ENCODE peak calls at places on chromosomes 3 and 15, in five cellular contexts. I is mucosa of descending colon, O is cardiac muscle cell, U is ascending aorta, W is GM23338. P is an unnamed sample. For H3K4me1, the result is how much of the 10 kb centered on the place peaks cover.

GRCh38 chr15:70356062-70356860 is 258.5 kb upstream of the TLE3 start:
- DNase-seq in I (no peak), O (no peak), U (no peak), W (no peak), P (no peak)

GRCh38 chr15:92653836-92654524 is 1.6 kb downstream of the FAM174B start:
- DNase-seq in I (peak), O (peak), U (no peak), W (no peak), P (no peak)

GRCh38 chr3:48747703-48748102 is 30.7 kb upstream of the IP6K2 start:
- DNase-seq in I (no peak), O (no peak), U (no peak), W (no peak), P (no peak)

GRCh38 chr3:132445812-132446211 is 28.5 kb downstream of the DNAJC13 start:
- DNase-seq in I (no peak), O (no peak), U (no peak), W (peak), P (no peak)

GRCh38 chr3:121595765-121596406 is 2.7 kb downstream of the FBXO40 start:
- DNase-seq in I (no peak), O (no peak), U (no peak), W (no peak), P (no peak)

GRCh38 chr3:176867681-176868663 is 329.3 kb downstream of the TBL1XR1 start:
- DNase-seq in I (peak), O (no peak), U (no peak), W (no peak), P (no peak)

GRCh38 chr15:84921121-84921520 is 36.7 kb downstream of the SLC28A1 start:
- DNase-seq in I (no peak), O (no peak), U (no peak), W (no peak), P (no peak)

GRCh38 chr3:167057586-167057985 is 322.5 kb downstream of the ZBBX start:
- DNase-seq in I (no peak), O (no peak), U (no peak), W (no peak), P (no peak)

GRCh38 chr15:77528968-77529319 is 103.8 kb downstream of the LINGO1 start:
- DNase-seq in I (no peak), O (peak), U (no peak), W (no peak), P (no peak)

DNA sequence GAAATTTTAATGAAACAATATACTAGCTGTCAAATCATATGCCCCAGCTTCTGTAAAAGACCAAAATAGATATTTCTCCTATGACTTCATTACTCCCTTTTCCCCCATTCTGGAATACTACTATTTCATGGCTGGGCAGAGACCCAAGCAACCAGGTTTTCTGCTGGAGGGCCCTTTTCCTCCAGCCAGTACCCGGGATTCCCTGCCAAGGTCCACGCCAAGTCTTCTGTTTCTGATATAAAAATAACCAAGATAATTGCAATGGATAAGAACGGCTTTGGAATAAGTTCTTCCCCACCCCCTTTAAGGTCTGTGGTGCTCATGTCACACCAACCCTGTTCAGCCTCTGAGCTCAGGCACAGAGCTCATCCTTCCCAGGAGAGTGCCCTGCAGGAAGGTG is 17.2 kb upstream of the NMNAT3 start:
- DNase-seq in I (no peak), O (no peak), U (no peak), W (no peak), P (no peak)
- H3K4me1 ChIP-seq in I (under half), O (under half), U (under half), W (under half), P (under half)

GRCh38 chr15:89112341-89112971 is 24.2 kb downstream of the ABHD2 start:
- DNase-seq in I (peak), O (no peak), U (no peak), W (no peak), P (no peak)

GRCh38 chr15:89113263-89113662 is 25.0 kb downstream of the ABHD2 start:
- DNase-seq in I (no peak), O (no peak), U (no peak), W (no peak), P (no peak)

GRCh38 chr15:89115547-89115946 is 27.3 kb downstream of the ABHD2 start:
- DNase-seq in I (peak), O (no peak), U (no peak), W (peak), P (no peak)

GRCh38 chr15:89116404-89116803 is 28.1 kb downstream of the ABHD2 start:
- DNase-seq in I (no peak), O (peak), U (no peak), W (no peak), P (no peak)

GRCh38 chr15:89114974-89115373 is 26.7 kb downstream of the ABHD2 start:
- DNase-seq in I (peak), O (peak), U (no peak), W (peak), P (no peak)
- H3K4me1 ChIP-seq in I (half or more), O (half or more), U (under half), W (under half), P (under half)

GRCh38 chr3:129277829-129278271 is 820 bp upstream of the HMCES start:
- DNase-seq in I (peak), O (peak), U (no peak), W (peak), P (no peak)
- H3K4me1 ChIP-seq in I (under half), O (under half), U (under half), W (under half), P (under half)

DNA sequence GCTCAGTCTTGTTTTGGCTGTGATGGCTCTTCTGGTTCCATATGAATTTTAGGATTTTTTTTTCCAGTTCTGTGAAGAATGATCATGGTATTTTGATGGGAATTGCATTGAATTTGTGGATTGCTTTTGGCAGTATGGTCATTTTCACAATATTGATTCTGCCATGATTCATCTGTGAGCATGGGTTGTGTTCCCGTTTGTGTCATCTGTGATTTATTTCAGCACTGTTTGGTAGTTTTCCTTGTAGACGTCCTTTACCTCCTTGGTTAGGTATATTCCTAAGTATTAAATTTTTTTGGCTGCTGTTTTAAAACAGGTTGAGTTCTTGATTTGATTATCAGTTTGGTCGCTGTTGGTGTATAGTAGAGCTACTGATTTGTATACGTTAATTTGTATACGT is 18.5 kb downstream of the TCF12 start:
- DNase-seq in I (no peak), O (no peak), U (no peak), W (no peak), P (no peak)
- H3K4me1 ChIP-seq in I (under half), O (under half), U (under half), W (under half), P (under half)

GRCh38 chr3:16670191-16670590 is 65.0 kb upstream of the DAZL start:
- DNase-seq in I (no peak), O (no peak), U (no peak), W (peak), P (no peak)

GRCh38 chr3:16673530-16673929 is 68.3 kb upstream of the DAZL start:
- DNase-seq in I (no peak), O (no peak), U (no peak), W (no peak), P (no peak)

GRCh38 chr3:16671690-16672089 is 66.5 kb upstream of the DAZL start:
- DNase-seq in I (no peak), O (no peak), U (no peak), W (peak), P (no peak)

DNA sequence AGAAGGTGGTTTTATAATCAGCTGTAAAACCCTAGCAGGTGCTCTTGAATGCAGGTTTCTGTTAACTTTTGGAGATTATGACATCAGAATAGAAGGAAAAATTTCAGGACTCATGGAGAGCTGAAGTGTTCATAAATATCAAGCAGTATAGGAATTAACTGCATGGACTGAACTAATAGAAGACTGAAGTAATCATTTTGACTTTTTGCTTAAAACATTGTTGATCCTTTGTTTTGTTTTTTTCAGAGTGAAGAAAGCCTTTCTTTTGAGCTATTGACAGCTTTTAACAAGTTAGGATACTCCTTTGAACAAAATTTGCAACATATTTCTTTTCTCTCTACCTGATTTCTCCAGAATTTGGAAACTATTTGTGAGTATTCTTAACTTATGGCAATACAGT is 70.6 kb upstream of the DAZL start:
- DNase-seq in I (no peak), O (no peak), U (no peak), W (peak), P (no peak)
- H3K4me1 ChIP-seq in I (under half), O (under half), U (under half), W (under half), P (under half)

P was measured in esophagus squamous epithelium.